ENCODE peak calls at places on chromosomes 5 and 9, in nine cellular contexts. T, X, I, Q, E, Z, Y, F and B are unnamed samples.

GRCh38 chr9:21314152-21314551 is 9.0 kb upstream of the IFNA5 start:
- DNase-seq in T (no peak), X (no peak), I (no peak), Q (no peak), E (no peak), Z (no peak), Y (no peak), F (no peak), B (no peak)

GRCh38 chr5:124678478-124678877 is 68.0 kb downstream of the ZNF608 start:
- DNase-seq in T (peak; percentile 21), X (no peak), I (no peak), Q (no peak), E (peak; percentile 62), Z (no peak), Y (no peak), F (no peak), B (no peak)

GRCh38 chr5:8749556-8749955 is 796.3 kb downstream of the SEMA5A start:
- DNase-seq in T (no peak), X (no peak), I (no peak), Q (no peak), E (no peak), Z (no peak), Y (no peak), F (no peak), B (no peak)

GRCh38 chr5:134736173-134736812 is 2.1 kb upstream of the CAMLG start:
- DNase-seq in T (no peak), X (no peak), I (no peak), Q (no peak), E (no peak), Z (no peak), Y (no peak), F (no peak), B (no peak)

GRCh38 chr5:134948929-134949328 is 18.8 kb upstream of the CATSPER3 start:
- DNase-seq in T (no peak), X (no peak), I (no peak), Q (no peak), E (peak; percentile 77), Z (no peak), Y (no peak), F (no peak), B (no peak)

GRCh38 chr9:105118646-105119045 is 125.8 kb upstream of the SLC44A1 start:
- DNase-seq in T (no peak), X (no peak), I (no peak), Q (no peak), E (no peak), Z (no peak), Y (no peak), F (no peak), B (no peak)

GRCh38 chr5:32779754-32780415 is 68.8 kb downstream of the NPR3 start:
- DNase-seq in T (no peak), X (no peak), I (no peak), Q (peak; percentile 39), E (no peak), Z (no peak), Y (no peak), F (no peak), B (no peak)

GRCh38 chr5:14268738-14269137 is 125.6 kb downstream of the TRIO start:
- DNase-seq in T (no peak), X (no peak), I (no peak), Q (no peak), E (no peak), Z (no peak), Y (no peak), F (no peak), B (no peak)

GRCh38 chr5:177997319-177997670 is 1.3 kb upstream of the PROP1 start:
- DNase-seq in T (no peak), X (no peak), I (no peak), Q (no peak), E (no peak), Z (no peak), Y (no peak), F (no peak), B (no peak)

GRCh38 chr9:32552172-32552872 is at the start of the genes SMIM27 and TOPORS:
- DNase-seq in T (peak; percentile 90), X (peak; percentile 82), I (peak; percentile 96), Q (peak; percentile 95), E (peak; percentile 96), Z (peak; percentile 86), Y (peak; percentile 69), F (peak; percentile 88), B (peak; percentile 85)

GRCh38 chr5:179306191-179307005 is 38.9 kb downstream of the ADAMTS2 start:
- DNase-seq in T (no peak), X (no peak), I (peak; percentile 58), Q (no peak), E (peak; percentile 30), Z (no peak), Y (no peak), F (no peak), B (no peak)

GRCh38 chr5:110338336-110339083 is 388.0 kb downstream of the TMEM232 start:
- DNase-seq in T (no peak), X (no peak), I (no peak), Q (no peak), E (no peak), Z (no peak), Y (no peak), F (no peak), B (no peak)

GRCh38 chr9:118303216-118303615 is 599.0 kb downstream of the TLR4 start:
- DNase-seq in T (no peak), X (no peak), I (no peak), Q (no peak), E (no peak), Z (no peak), Y (no peak), F (no peak), B (no peak)

GRCh38 chr5:141349917-141350619 is at the start of gene PCDHGB1:
- DNase-seq in T (peak; percentile 49), X (no peak), I (no peak), Q (peak; percentile 76), E (no peak), Z (no peak), Y (no peak), F (no peak), B (no peak)

GRCh38 chr9:86557063-86557766 is 203.0 kb upstream of the TUT7 start:
- DNase-seq in T (no peak), X (no peak), I (no peak), Q (peak; percentile 8), E (peak; percentile 81), Z (no peak), Y (no peak), F (no peak), B (no peak)

GRCh38 chr5:180287868-180288267 is 4.0 kb downstream of the MAPK9 start:
- DNase-seq in T (no peak), X (no peak), I (no peak), Q (no peak), E (no peak), Z (no peak), Y (no peak), F (no peak), B (no peak)

GRCh38 chr5:72459089-72459661 is 48.0 kb downstream of the ZNF366 start:
- DNase-seq in T (no peak), X (no peak), I (no peak), Q (no peak), E (no peak), Z (no peak), Y (no peak), F (peak; percentile 54), B (no peak)

GRCh38 chr9:106860731-106861584 is 2.0 kb upstream of the ZNF462 start:
- DNase-seq in T (peak; percentile 20), X (no peak), I (peak; percentile 75), Q (peak; percentile 85), E (peak; percentile 75), Z (peak; percentile 33), Y (no peak), F (peak; percentile 45), B (no peak)

GRCh38 chr9:92642599-92642998 is 27.3 kb downstream of the IPPK start:
- DNase-seq in T (no peak), X (no peak), I (no peak), Q (no peak), E (peak; percentile 32), Z (no peak), Y (no peak), F (no peak), B (peak; percentile 22)

GRCh38 chr5:62649476-62650113 is 71.0 kb downstream of the LRRC70 start:
- DNase-seq in T (no peak), X (no peak), I (no peak), Q (no peak), E (no peak), Z (no peak), Y (no peak), F (no peak), B (no peak)

GRCh38 chr5:165579911-165580310 is 2074.5 kb downstream of the MAT2B start:
- DNase-seq in T (no peak), X (no peak), I (no peak), Q (no peak), E (no peak), Z (no peak), Y (no peak), F (no peak), B (no peak)

GRCh38 chr5:89267764-89268163 is 384.8 kb upstream of the MEF2C start:
- DNase-seq in T (no peak), X (no peak), I (no peak), Q (no peak), E (no peak), Z (no peak), Y (no peak), F (no peak), B (no peak)
- H3K27ac ChIP-seq in T (no peak overlapping the region), X (no peak overlapping the region), I (no peak overlapping the region), Q (no peak overlapping the region), E (no peak overlapping the region), Z (no peak overlapping the region), Y (no peak overlapping the region), F (no peak overlapping the region), B (no peak overlapping the region)

GRCh38 chr5:138568061-138568824 is 7.0 kb downstream of the HSPA9 start:
- DNase-seq in T (no peak), X (no peak), I (no peak), Q (no peak), E (no peak), Z (no peak), Y (no peak), F (no peak), B (no peak)
- TF ChIP-seq CTCF in T (no peak), X (no peak), I (no peak), Q (no peak), E (no peak), Z (no peak), Y (no peak), F (no peak), B (no peak)

GRCh38 chr9:68725070-68725469 is 20.0 kb downstream of the PIP5K1B start:
- DNase-seq in T (no peak), X (no peak), I (no peak), Q (no peak), E (no peak), Z (no peak), Y (no peak), F (peak; percentile 45), B (no peak)
- H3K27me3 ChIP-seq in T (no peaks in the 10 kb centered on the region), X (no peaks in the 10 kb centered on the region), I (no peaks in the 10 kb centered on the region), Q (peaks cover 10% of the 10 kb centered on the region), E (no peaks in the 10 kb centered on the region), Z (no peaks in the 10 kb centered on the region), Y (no peaks in the 10 kb centered on the region), F (no peaks in the 10 kb centered on the region), B (no peaks in the 10 kb centered on the region)

DNA sequence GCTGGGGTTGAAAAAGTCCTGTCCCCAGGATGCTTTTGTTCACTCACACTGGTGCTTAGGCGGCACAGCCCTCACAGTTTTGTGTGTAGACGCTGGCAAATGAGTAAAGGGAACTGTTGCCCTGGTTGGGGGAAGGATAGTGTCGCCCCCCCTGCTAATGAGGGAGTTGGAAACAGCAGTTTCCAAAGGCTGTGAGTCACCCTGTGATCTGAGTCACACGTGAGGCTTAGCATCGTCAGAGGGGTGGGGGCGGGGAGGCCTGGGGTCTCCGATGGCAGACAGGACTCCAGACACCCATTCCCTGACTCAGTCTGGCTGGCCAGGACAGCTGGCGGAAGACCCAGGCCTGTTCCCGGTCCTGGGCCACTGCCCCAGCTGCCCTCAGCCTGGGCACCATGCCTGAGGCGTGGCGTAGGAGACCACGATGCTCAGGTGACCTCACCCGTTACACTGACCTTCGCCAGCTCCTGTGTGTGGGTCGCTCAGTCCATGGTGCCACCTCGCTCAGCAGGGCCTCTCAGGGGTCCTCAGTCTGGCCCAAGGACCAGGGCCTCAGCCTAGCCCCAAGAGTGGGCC is 2.9 kb downstream of the DNAJB5 start:
- DNase-seq in T (no peak), X (no peak), I (no peak), Q (peak; percentile 8), E (peak; percentile 86), Z (no peak), Y (no peak), F (no peak), B (no peak)
- H3K27ac ChIP-seq in T (peak overlapping the region; percentile 8), X (no peak overlapping the region), I (peak overlapping the region; percentile 73), Q (no peak overlapping the region), E (peak overlapping the region; percentile 95), Z (peak overlapping the region; percentile 95), Y (peak overlapping the region; percentile 46), F (peak overlapping the region; percentile 99), B (no peak overlapping the region)